ENCODE peak calls at places on chromosome 3, in eight cellular contexts. One of them, this sample, is unnamed.

GRCh38 chr3:64956619-64957018 is 268.8 kb upstream of the ADAMTS9 start:
- DNase-seq in naive thymus-derived CD4-positive, alpha-beta T cell: no peak
- DNase-seq in fibroblast of lung: no peak
- DNase-seq in endodermal cell: no peak
- DNase-seq in breast epithelium: no peak
- DNase-seq in CD4-positive, CD25-positive, alpha-beta regulatory T cell: no peak
- DNase-seq in stomach: no peak
- DNase-seq in GM23338: no peak
- DNase-seq in this sample: no peak

GRCh38 chr3:129439381-129439816 is 349 bp downstream of the MBD4 start:
- DNase-seq in stomach: peak
- DNase-seq in GM23338: peak
- DNase-seq in CD4-positive, CD25-positive, alpha-beta regulatory T cell: peak
- DNase-seq in fibroblast of lung: no peak
- DNase-seq in naive thymus-derived CD4-positive, alpha-beta T cell: no peak
- DNase-seq in breast epithelium: peak
- DNase-seq in endodermal cell: no peak
- DNase-seq in this sample: peak

GRCh38 chr3:114127517-114127916 is 51.3 kb downstream of the DRD3 start:
- DNase-seq in CD4-positive, CD25-positive, alpha-beta regulatory T cell: no peak
- DNase-seq in stomach: no peak
- DNase-seq in endodermal cell: no peak
- DNase-seq in fibroblast of lung: peak
- DNase-seq in naive thymus-derived CD4-positive, alpha-beta T cell: no peak
- DNase-seq in GM23338: no peak
- DNase-seq in breast epithelium: no peak
- DNase-seq in this sample: no peak

GRCh38 chr3:9785602-9786001 is 6.7 kb downstream of the TADA3 start:
- DNase-seq in fibroblast of lung: no peak
- DNase-seq in naive thymus-derived CD4-positive, alpha-beta T cell: no peak
- DNase-seq in stomach: no peak
- DNase-seq in GM23338: no peak
- DNase-seq in breast epithelium: no peak
- DNase-seq in CD4-positive, CD25-positive, alpha-beta regulatory T cell: no peak
- DNase-seq in endodermal cell: no peak
- DNase-seq in this sample: no peak

GRCh38 chr3:33096103-33096868 is 660 bp downstream of the GLB1 start:
- DNase-seq in breast epithelium: peak
- DNase-seq in CD4-positive, CD25-positive, alpha-beta regulatory T cell: peak
- DNase-seq in GM23338: peak
- DNase-seq in endodermal cell: peak
- DNase-seq in naive thymus-derived CD4-positive, alpha-beta T cell: peak
- DNase-seq in fibroblast of lung: peak
- DNase-seq in stomach: peak
- DNase-seq in this sample: peak

GRCh38 chr3:32975891-32976290 is 24.4 kb downstream of the CCR4 start:
- DNase-seq in fibroblast of lung: no peak
- DNase-seq in CD4-positive, CD25-positive, alpha-beta regulatory T cell: no peak
- DNase-seq in stomach: no peak
- DNase-seq in endodermal cell: no peak
- DNase-seq in breast epithelium: no peak
- DNase-seq in GM23338: no peak
- DNase-seq in naive thymus-derived CD4-positive, alpha-beta T cell: no peak
- DNase-seq in this sample: no peak

GRCh38 chr3:123329636-123330340 is 119.1 kb downstream of the ADCY5 start:
- DNase-seq in GM23338: no peak
- DNase-seq in breast epithelium: peak
- DNase-seq in CD4-positive, CD25-positive, alpha-beta regulatory T cell: no peak
- DNase-seq in stomach: no peak
- DNase-seq in fibroblast of lung: no peak
- DNase-seq in endodermal cell: no peak
- DNase-seq in naive thymus-derived CD4-positive, alpha-beta T cell: no peak
- DNase-seq in this sample: no peak

GRCh38 chr3:171417813-171418212 is 42.4 kb downstream of the TNIK start:
- DNase-seq in GM23338: no peak
- DNase-seq in breast epithelium: no peak
- DNase-seq in naive thymus-derived CD4-positive, alpha-beta T cell: no peak
- DNase-seq in fibroblast of lung: peak
- DNase-seq in CD4-positive, CD25-positive, alpha-beta regulatory T cell: no peak
- DNase-seq in endodermal cell: no peak
- DNase-seq in stomach: no peak
- DNase-seq in this sample: no peak

GRCh38 chr3:139472380-139473010 is 3.8 kb downstream of the RBP2 start:
- DNase-seq in GM23338: no peak
- DNase-seq in naive thymus-derived CD4-positive, alpha-beta T cell: no peak
- DNase-seq in CD4-positive, CD25-positive, alpha-beta regulatory T cell: no peak
- DNase-seq in endodermal cell: no peak
- DNase-seq in stomach: no peak
- DNase-seq in breast epithelium: no peak
- DNase-seq in fibroblast of lung: no peak
- DNase-seq in this sample: no peak

GRCh38 chr3:78972617-78973301 is 795.0 kb downstream of the ROBO1 start:
- DNase-seq in breast epithelium: no peak
- DNase-seq in CD4-positive, CD25-positive, alpha-beta regulatory T cell: no peak
- DNase-seq in fibroblast of lung: no peak
- DNase-seq in stomach: no peak
- DNase-seq in endodermal cell: no peak
- DNase-seq in GM23338: no peak
- DNase-seq in naive thymus-derived CD4-positive, alpha-beta T cell: no peak
- DNase-seq in this sample: no peak

GRCh38 chr3:102712896-102713295 is 278.1 kb downstream of the ZPLD1 start:
- DNase-seq in endodermal cell: no peak
- DNase-seq in fibroblast of lung: no peak
- DNase-seq in CD4-positive, CD25-positive, alpha-beta regulatory T cell: no peak
- DNase-seq in naive thymus-derived CD4-positive, alpha-beta T cell: no peak
- DNase-seq in GM23338: no peak
- DNase-seq in breast epithelium: no peak
- DNase-seq in stomach: no peak
- DNase-seq in this sample: no peak

GRCh38 chr3:45912435-45912834 is 26.1 kb downstream of the CCR9 start:
- DNase-seq in endodermal cell: no peak
- DNase-seq in naive thymus-derived CD4-positive, alpha-beta T cell: no peak
- DNase-seq in fibroblast of lung: no peak
- DNase-seq in GM23338: no peak
- DNase-seq in breast epithelium: no peak
- DNase-seq in CD4-positive, CD25-positive, alpha-beta regulatory T cell: no peak
- DNase-seq in stomach: no peak
- DNase-seq in this sample: no peak

GRCh38 chr3:64016941-64017620 is 6.2 kb downstream of the PSMD6 start:
- DNase-seq in breast epithelium: no peak
- DNase-seq in CD4-positive, CD25-positive, alpha-beta regulatory T cell: no peak
- DNase-seq in GM23338: no peak
- DNase-seq in endodermal cell: no peak
- DNase-seq in naive thymus-derived CD4-positive, alpha-beta T cell: no peak
- DNase-seq in fibroblast of lung: no peak
- DNase-seq in stomach: no peak
- DNase-seq in this sample: no peak

GRCh38 chr3:169310190-169310918 is 353.2 kb downstream of the MECOM start:
- DNase-seq in breast epithelium: no peak
- DNase-seq in endodermal cell: no peak
- DNase-seq in fibroblast of lung: no peak
- DNase-seq in naive thymus-derived CD4-positive, alpha-beta T cell: no peak
- DNase-seq in GM23338: no peak
- DNase-seq in stomach: no peak
- DNase-seq in CD4-positive, CD25-positive, alpha-beta regulatory T cell: no peak
- DNase-seq in this sample: no peak

GRCh38 chr3:153649286-153649839 is 471.8 kb upstream of the ARHGEF26 start:
- DNase-seq in GM23338: no peak
- DNase-seq in breast epithelium: no peak
- DNase-seq in fibroblast of lung: no peak
- DNase-seq in naive thymus-derived CD4-positive, alpha-beta T cell: no peak
- DNase-seq in stomach: no peak
- DNase-seq in endodermal cell: no peak
- DNase-seq in CD4-positive, CD25-positive, alpha-beta regulatory T cell: no peak
- DNase-seq in this sample: no peak

GRCh38 chr3:149120051-149120972 is 9.1 kb upstream of the HPS3 start:
- DNase-seq in stomach: no peak
- DNase-seq in CD4-positive, CD25-positive, alpha-beta regulatory T cell: no peak
- DNase-seq in GM23338: peak
- DNase-seq in endodermal cell: no peak
- DNase-seq in breast epithelium: no peak
- DNase-seq in naive thymus-derived CD4-positive, alpha-beta T cell: peak
- DNase-seq in fibroblast of lung: peak
- DNase-seq in this sample: peak

GRCh38 chr3:168914662-168915061 is 748.9 kb downstream of the MECOM start:
- DNase-seq in stomach: no peak
- DNase-seq in GM23338: peak
- DNase-seq in CD4-positive, CD25-positive, alpha-beta regulatory T cell: no peak
- DNase-seq in fibroblast of lung: no peak
- DNase-seq in endodermal cell: no peak
- DNase-seq in naive thymus-derived CD4-positive, alpha-beta T cell: no peak
- DNase-seq in breast epithelium: no peak
- DNase-seq in this sample: no peak

GRCh38 chr3:195140816-195141793 is 129.9 kb downstream of the XXYLT1 start:
- DNase-seq in fibroblast of lung: no peak
- DNase-seq in endodermal cell: no peak
- DNase-seq in CD4-positive, CD25-positive, alpha-beta regulatory T cell: no peak
- DNase-seq in GM23338: no peak
- DNase-seq in naive thymus-derived CD4-positive, alpha-beta T cell: no peak
- DNase-seq in stomach: no peak
- DNase-seq in breast epithelium: no peak
- DNase-seq in this sample: no peak

GRCh38 chr3:108381531-108381930 is 85.2 kb downstream of the HHLA2 start:
- DNase-seq in endodermal cell: no peak
- DNase-seq in stomach: no peak
- DNase-seq in CD4-positive, CD25-positive, alpha-beta regulatory T cell: no peak
- DNase-seq in GM23338: peak
- DNase-seq in breast epithelium: no peak
- DNase-seq in fibroblast of lung: no peak
- DNase-seq in naive thymus-derived CD4-positive, alpha-beta T cell: no peak
- DNase-seq in this sample: no peak

GRCh38 chr3:42492508-42493080 is 9.8 kb upstream of the VIPR1 start:
- DNase-seq in fibroblast of lung: no peak
- DNase-seq in naive thymus-derived CD4-positive, alpha-beta T cell: no peak
- DNase-seq in GM23338: no peak
- DNase-seq in CD4-positive, CD25-positive, alpha-beta regulatory T cell: no peak
- DNase-seq in endodermal cell: peak
- DNase-seq in stomach: no peak
- DNase-seq in breast epithelium: peak
- DNase-seq in this sample: no peak

GRCh38 chr3:38086496-38086895 is 47.5 kb downstream of the DLEC1 start:
- DNase-seq in GM23338: no peak
- DNase-seq in stomach: no peak
- DNase-seq in naive thymus-derived CD4-positive, alpha-beta T cell: no peak
- DNase-seq in endodermal cell: no peak
- DNase-seq in breast epithelium: no peak
- DNase-seq in fibroblast of lung: no peak
- DNase-seq in CD4-positive, CD25-positive, alpha-beta regulatory T cell: no peak
- DNase-seq in this sample: no peak

GRCh38 chr3:189995129-189995528 is 125.6 kb downstream of the P3H2 start:
- DNase-seq in breast epithelium: no peak
- DNase-seq in stomach: no peak
- DNase-seq in GM23338: peak
- DNase-seq in fibroblast of lung: peak
- DNase-seq in endodermal cell: peak
- DNase-seq in CD4-positive, CD25-positive, alpha-beta regulatory T cell: no peak
- DNase-seq in naive thymus-derived CD4-positive, alpha-beta T cell: no peak
- DNase-seq in this sample: no peak
- H3K27ac ChIP-seq in breast epithelium: no peak
- H3K27ac ChIP-seq in stomach: no peak
- H3K27ac ChIP-seq in GM23338: no peak
- H3K27ac ChIP-seq in fibroblast of lung: no peak
- H3K27ac ChIP-seq in endodermal cell: no peak
- H3K27ac ChIP-seq in CD4-positive, CD25-positive, alpha-beta regulatory T cell: no peak
- H3K27ac ChIP-seq in naive thymus-derived CD4-positive, alpha-beta T cell: no peak
- H3K27ac ChIP-seq in this sample: no peak

GRCh38 chr3:111936191-111936841 is 42.5 kb upstream of the ABHD10 start:
- DNase-seq in endodermal cell: no peak
- DNase-seq in naive thymus-derived CD4-positive, alpha-beta T cell: no peak
- DNase-seq in fibroblast of lung: peak
- DNase-seq in CD4-positive, CD25-positive, alpha-beta regulatory T cell: no peak
- DNase-seq in GM23338: no peak
- DNase-seq in stomach: no peak
- DNase-seq in breast epithelium: no peak
- DNase-seq in this sample: no peak
- H3K27ac ChIP-seq in endodermal cell: no peak
- H3K27ac ChIP-seq in naive thymus-derived CD4-positive, alpha-beta T cell: no peak
- H3K27ac ChIP-seq in fibroblast of lung: peak
- H3K27ac ChIP-seq in CD4-positive, CD25-positive, alpha-beta regulatory T cell: no peak
- H3K27ac ChIP-seq in GM23338: no peak
- H3K27ac ChIP-seq in stomach: no peak
- H3K27ac ChIP-seq in breast epithelium: no peak
- H3K27ac ChIP-seq in this sample: no peak

GRCh38 chr3:36906504-36907149 is 38.2 kb downstream of the TRANK1 start:
- DNase-seq in endodermal cell: peak
- DNase-seq in CD4-positive, CD25-positive, alpha-beta regulatory T cell: no peak
- DNase-seq in fibroblast of lung: peak
- DNase-seq in stomach: no peak
- DNase-seq in GM23338: no peak
- DNase-seq in naive thymus-derived CD4-positive, alpha-beta T cell: no peak
- DNase-seq in breast epithelium: no peak
- DNase-seq in this sample: no peak
- H3K27ac ChIP-seq in endodermal cell: no peak
- H3K27ac ChIP-seq in CD4-positive, CD25-positive, alpha-beta regulatory T cell: peak
- H3K27ac ChIP-seq in fibroblast of lung: no peak
- H3K27ac ChIP-seq in stomach: no peak
- H3K27ac ChIP-seq in GM23338: no peak
- H3K27ac ChIP-seq in naive thymus-derived CD4-positive, alpha-beta T cell: peak
- H3K27ac ChIP-seq in breast epithelium: no peak
- H3K27ac ChIP-seq in this sample: no peak

GRCh38 chr3:137809523-137809922 is 45.4 kb downstream of the SOX14 start:
- DNase-seq in GM23338: no peak
- DNase-seq in naive thymus-derived CD4-positive, alpha-beta T cell: no peak
- DNase-seq in CD4-positive, CD25-positive, alpha-beta regulatory T cell: no peak
- DNase-seq in fibroblast of lung: no peak
- DNase-seq in endodermal cell: no peak
- DNase-seq in stomach: no peak
- DNase-seq in breast epithelium: no peak
- DNase-seq in this sample: no peak
- H3K27ac ChIP-seq in GM23338: no peak
- H3K27ac ChIP-seq in naive thymus-derived CD4-positive, alpha-beta T cell: no peak
- H3K27ac ChIP-seq in CD4-positive, CD25-positive, alpha-beta regulatory T cell: no peak
- H3K27ac ChIP-seq in fibroblast of lung: no peak
- H3K27ac ChIP-seq in endodermal cell: no peak
- H3K27ac ChIP-seq in stomach: no peak
- H3K27ac ChIP-seq in breast epithelium: no peak
- H3K27ac ChIP-seq in this sample: no peak

GRCh38 chr3:26236991-26237682 is 385.4 kb upstream of the LRRC3B start:
- DNase-seq in GM23338: no peak
- DNase-seq in naive thymus-derived CD4-positive, alpha-beta T cell: no peak
- DNase-seq in breast epithelium: no peak
- DNase-seq in CD4-positive, CD25-positive, alpha-beta regulatory T cell: no peak
- DNase-seq in stomach: no peak
- DNase-seq in fibroblast of lung: no peak
- DNase-seq in endodermal cell: no peak
- DNase-seq in this sample: no peak
- H3K27ac ChIP-seq in GM23338: no peak
- H3K27ac ChIP-seq in naive thymus-derived CD4-positive, alpha-beta T cell: no peak
- H3K27ac ChIP-seq in breast epithelium: no peak
- H3K27ac ChIP-seq in CD4-positive, CD25-positive, alpha-beta regulatory T cell: no peak
- H3K27ac ChIP-seq in stomach: no peak
- H3K27ac ChIP-seq in fibroblast of lung: no peak
- H3K27ac ChIP-seq in endodermal cell: no peak
- H3K27ac ChIP-seq in this sample: no peak

This sample was measured in MM.1S.